ENCODE peak calls at places on chromosomes 6 and 20, in seven cellular contexts. D is stimulated activated naive CD4-positive, alpha-beta T cell treated with Interleukin-2 at 50 U/mL for 16 hours; Y is GM12891; Z is activated T-helper 1 cell treated with anti-CD3 and anti-CD28 coated beads, Interleukin-12 subunit alpha, Interleukin-12 subunit beta, Interleukin-2, Interleukin-4 antibody, amounts not matched to agents 30 ng/mL and 10 ng/mL and 1 ng/mL, durations not matched to agents 14 hours and 24 hours and 36 hours; X is SK-MEL-5; K is NCI-H1048; G is effector memory CD8-positive, alpha-beta T cell. C is an unnamed sample.

GRCh38 chr6:6681443-6681842 is 92.9 kb downstream of the LY86 start:
- DNase-seq in D (no peak), Y (no peak), Z (no peak), X (no peak), K (no peak), G (no peak), C (no peak)

GRCh38 chr6:88761237-88762031 is 202.0 kb downstream of the RNGTT start:
- DNase-seq in D (no peak), Y (no peak), Z (no peak), X (peak), K (no peak), G (no peak), C (no peak)

GRCh38 chr20:62171245-62171644 is 11.6 kb upstream of the MTG2 start:
- DNase-seq in D (no peak), Y (no peak), Z (no peak), X (no peak), K (no peak), G (no peak), C (no peak)

GRCh38 chr6:14925627-14926026 is 320.2 kb upstream of the JARID2 start:
- DNase-seq in D (no peak), Y (no peak), Z (no peak), X (peak), K (no peak), G (no peak), C (no peak)

GRCh38 chr20:14142171-14142570 is 146.9 kb downstream of the MACROD2 start:
- DNase-seq in D (no peak), Y (no peak), Z (no peak), X (peak), K (no peak), G (no peak), C (peak)

GRCh38 chr6:105985816-105986632 is 100.1 kb upstream of the PRDM1 start:
- DNase-seq in D (no peak), Y (no peak), Z (no peak), X (no peak), K (no peak), G (no peak), C (no peak)

GRCh38 chr6:170485159-170485558 is 67.9 kb downstream of the PSMB1 start:
- DNase-seq in D (no peak), Y (no peak), Z (no peak), X (no peak), K (no peak), G (no peak), C (no peak)

GRCh38 chr6:109242029-109242428 is 140.2 kb downstream of the CD164 start:
- DNase-seq in D (no peak), Y (no peak), Z (no peak), X (no peak), K (no peak), G (no peak), C (no peak)

GRCh38 chr6:75326557-75327258 is 42.1 kb upstream of the TMEM30A start:
- DNase-seq in D (no peak), Y (no peak), Z (no peak), X (no peak), K (no peak), G (no peak), C (no peak)

GRCh38 chr6:148934534-148934933 is 187.7 kb downstream of the UST start:
- DNase-seq in D (no peak), Y (no peak), Z (no peak), X (no peak), K (no peak), G (no peak), C (no peak)

GRCh38 chr6:80280258-80281010 is 174.0 kb downstream of the BCKDHB start:
- DNase-seq in D (no peak), Y (no peak), Z (no peak), X (no peak), K (no peak), G (no peak), C (no peak)

C was measured in endothelial cell.